ENCODE peak calls at places on chromosome 19, in ten cellular contexts. O is Panc1, N is psoas muscle, S is tibial artery, K is DND-41, G is PC-3, L is uterus, P is heart left ventricle, T is GM23248, F is upper lobe of right lung. M is an unnamed sample.
A peak's percentile ranks its signal among the peaks of the same experiment; 100 is the strongest.

GRCh38 chr19:7004313-7004931 is 16.8 kb downstream of the MBD3L2B start:
- DNase-seq in L (no peak), F (no peak), N (no peak), G (peak; percentile 74), K (peak; percentile 20), S (no peak), P (no peak), O (peak; percentile 20), T (peak; percentile 69), M (no peak)

GRCh38 chr19:13623686-13624405 is 117.6 kb upstream of the CACNA1A start:
- DNase-seq in T (peak; percentile 19), P (no peak), K (no peak), S (no peak), O (no peak), N (no peak), G (no peak), F (no peak), L (no peak), M (no peak)

GRCh38 chr19:47324502-47324901 is 7.5 kb upstream of the C5AR2 start:
- DNase-seq in N (peak; percentile 36), O (no peak), K (no peak), T (no peak), L (no peak), G (peak; percentile 22), S (peak; percentile 60), P (peak; percentile 55), F (peak; percentile 79), M (no peak)

GRCh38 chr19:3073159-3073563 is 10.9 kb upstream of the TLE5 start:
- DNase-seq in T (peak; percentile 60), O (no peak), S (no peak), F (no peak), G (no peak), L (no peak), P (no peak), K (no peak), N (no peak), M (no peak)

GRCh38 chr19:46813570-46814358 is 25.4 kb upstream of the SLC1A5 start:
- DNase-seq in K (no peak), T (no peak), S (peak; percentile 76), F (peak; percentile 92), O (no peak), P (peak; percentile 66), G (peak; percentile 43), L (peak; percentile 74), N (peak; percentile 56), M (no peak)

GRCh38 chr19:49847731-49848696 is 2.9 kb upstream of the PTOV1 start:
- DNase-seq in L (no peak), K (no peak), F (no peak), O (no peak), N (no peak), G (peak; percentile 95), T (peak; percentile 86), P (no peak), S (no peak), M (peak; percentile 74)

GRCh38 chr19:6801397-6802086 is 29.0 kb downstream of the VAV1 start:
- DNase-seq in O (no peak), S (peak; percentile 66), K (peak; percentile 95), T (peak; percentile 21), N (peak; percentile 58), G (peak; percentile 72), F (peak; percentile 90), P (peak; percentile 72), L (peak; percentile 21), M (peak; percentile 93)

GRCh38 chr19:18160792-18161690 is 8.1 kb downstream of the PIK3R2 start:
- DNase-seq in N (peak; percentile 79), S (peak; percentile 58), T (peak; percentile 79), P (peak; percentile 73), F (peak; percentile 89), G (peak; percentile 78), K (peak; percentile 74), L (peak; percentile 58), O (no peak), M (peak; percentile 75)

GRCh38 chr19:6127716-6128335 is 7.6 kb upstream of the ACSBG2 start:
- DNase-seq in L (no peak), G (no peak), F (no peak), T (peak; percentile 57), O (no peak), K (no peak), S (no peak), N (no peak), P (no peak), M (no peak)

GRCh38 chr19:29942404-29943261 is 594 bp downstream of the URI1 start:
- DNase-seq in G (peak; percentile 35), O (no peak), S (peak; percentile 53), K (peak; percentile 85), F (peak; percentile 84), T (peak; percentile 44), N (peak; percentile 63), L (peak; percentile 29), P (peak; percentile 58), M (peak; percentile 70)

GRCh38 chr19:1216756-1217155 is 11.2 kb downstream of the STK11 start:
- DNase-seq in F (no peak), T (no peak), P (no peak), S (no peak), G (no peak), O (no peak), N (no peak), L (no peak), K (no peak), M (no peak)
- H3K4me1 ChIP-seq in F (peaks cover 46% of the 10 kb centered on the region), T (peaks cover 29% of the 10 kb centered on the region), P (peaks cover 84% of the 10 kb centered on the region), S (peaks cover 9% of the 10 kb centered on the region), G (peaks cover 25% of the 10 kb centered on the region), O (peaks cover 44% of the 10 kb centered on the region), N (peaks cover 89% of the 10 kb centered on the region), L (peaks cover 4% of the 10 kb centered on the region), K (no peaks in the 10 kb centered on the region), M (peaks cover 17% of the 10 kb centered on the region)

GRCh38 chr19:27744926-27745844 is 1467.8 kb downstream of the UQCRFS1 start:
- DNase-seq in T (no peak), F (no peak), L (no peak), K (no peak), O (no peak), N (no peak), P (no peak), G (no peak), S (peak; percentile 5), M (no peak)

GRCh38 chr19:27742041-27742440 is 1470.9 kb downstream of the UQCRFS1 start:
- DNase-seq in O (no peak), S (no peak), L (no peak), P (no peak), G (no peak), T (no peak), K (no peak), F (peak; percentile 2), N (no peak), M (no peak)

GRCh38 chr19:27738569-27739193 is 1474.3 kb downstream of the UQCRFS1 start:
- DNase-seq in T (no peak), K (no peak), S (no peak), G (no peak), L (no peak), N (no peak), P (no peak), F (no peak), O (no peak), M (no peak)

GRCh38 chr19:27740396-27740795 is 1472.6 kb downstream of the UQCRFS1 start:
- DNase-seq in O (no peak), S (no peak), L (no peak), F (no peak), T (no peak), P (no peak), N (no peak), K (no peak), G (no peak), M (no peak)

GRCh38 chr19:27741236-27741635 is 1471.7 kb downstream of the UQCRFS1 start:
- DNase-seq in G (no peak), P (no peak), F (no peak), K (no peak), N (no peak), T (no peak), S (no peak), O (no peak), L (no peak), M (no peak)
- H3K9me3 ChIP-seq in G (no peaks in the 10 kb centered on the region), P (no peaks in the 10 kb centered on the region), F (no peaks in the 10 kb centered on the region), K (peaks cover 2% of the 10 kb centered on the region), N (no peaks in the 10 kb centered on the region), T (no peaks in the 10 kb centered on the region), S (peaks cover 8% of the 10 kb centered on the region), O (no peaks in the 10 kb centered on the region), L (no peaks in the 10 kb centered on the region), M (peaks cover 11% of the 10 kb centered on the region)

DNA sequence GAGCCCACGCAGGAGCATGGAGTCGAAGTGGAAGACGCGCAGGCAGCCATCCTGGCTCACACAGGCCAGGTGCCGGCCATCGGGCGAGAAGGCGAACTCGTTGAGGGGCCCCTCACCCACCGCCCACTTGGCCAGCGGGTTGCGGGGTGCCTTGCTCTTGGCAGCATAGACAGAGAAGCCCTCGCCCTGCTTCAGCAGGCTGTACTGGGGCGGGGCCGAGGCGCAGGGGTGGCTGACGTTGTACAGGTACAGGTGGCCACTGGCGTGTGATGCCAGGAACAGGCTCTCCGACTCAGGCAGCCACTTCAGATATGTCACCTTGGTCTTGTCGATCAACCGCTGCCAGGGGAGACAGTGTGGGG is 4.2 kb upstream of the DMPK start:
- DNase-seq in T (no peak), N (no peak), O (no peak), L (no peak), P (no peak), G (no peak), S (no peak), K (no peak), F (no peak), M (no peak)
- H3K27ac ChIP-seq in T (no peak overlapping the region), N (no peak overlapping the region), O (no peak overlapping the region), L (no peak overlapping the region), P (no peak overlapping the region), G (no peak overlapping the region), S (peak overlapping the region; percentile 94), K (no peak overlapping the region), F (no peak overlapping the region), M (no peak overlapping the region)

GRCh38 chr19:10761443-10762242 is 43.8 kb downstream of the DNM2 start:
- DNase-seq in K (no peak), T (no peak), P (no peak), L (no peak), G (no peak), O (no peak), S (no peak), F (no peak), N (no peak), M (no peak)

GRCh38 chr19:10763828-10764339 is 46.0 kb downstream of the DNM2 start:
- DNase-seq in S (no peak), F (peak; percentile 64), N (no peak), G (no peak), P (no peak), O (no peak), K (no peak), L (no peak), T (no peak), M (no peak)

GRCh38 chr19:10763399-10763798 is 45.5 kb downstream of the DNM2 start:
- DNase-seq in T (no peak), F (no peak), N (no peak), P (no peak), L (no peak), S (no peak), G (no peak), K (no peak), O (no peak), M (no peak)

GRCh38 chr19:10764340-10764894 is 46.5 kb downstream of the DNM2 start:
- DNase-seq in G (no peak), L (no peak), P (no peak), N (no peak), T (no peak), O (no peak), K (no peak), S (no peak), F (no peak), M (no peak)

DNA sequence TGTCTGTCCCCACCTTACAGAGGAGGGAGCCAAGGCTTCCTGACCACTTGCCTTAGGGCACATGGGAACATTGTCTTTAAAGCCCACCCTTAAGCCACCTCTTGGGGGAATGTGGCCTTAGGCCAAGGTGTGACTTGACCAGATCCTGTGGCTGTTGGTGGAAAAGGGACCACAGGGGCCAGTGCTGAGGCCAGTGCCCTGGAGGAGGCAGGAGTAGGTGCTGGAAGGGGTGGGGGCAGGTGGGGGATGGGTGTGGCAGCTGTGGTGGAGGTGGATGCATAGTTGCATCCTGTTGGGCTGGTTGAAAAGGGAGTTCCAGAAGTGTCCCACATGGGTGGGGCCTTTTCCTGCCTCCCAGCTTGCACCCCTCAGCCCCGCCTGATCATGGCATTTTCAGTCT is 44.8 kb downstream of the DNM2 start:
- DNase-seq in T (no peak), S (no peak), K (peak; percentile 17), F (peak; percentile 72), G (peak; percentile 51), P (peak; percentile 66), L (no peak), N (no peak), O (no peak), M (no peak)
- H3K4me1 ChIP-seq in T (peaks cover 18% of the 10 kb centered on the region), S (no peaks in the 10 kb centered on the region), K (peaks cover 27% of the 10 kb centered on the region), F (peaks cover 61% of the 10 kb centered on the region), G (peaks cover 22% of the 10 kb centered on the region), P (peaks cover 94% of the 10 kb centered on the region), L (no peaks in the 10 kb centered on the region), N (peaks cover 30% of the 10 kb centered on the region), O (peaks cover 24% of the 10 kb centered on the region), M (peaks cover 55% of the 10 kb centered on the region)